ENCODE peak calls at places on chromosomes 7 and 10, in five cellular contexts. One of them, this sample, is unnamed.

GRCh38 chr7:129950191-129950940 is 2.4 kb downstream of the UBE2H start:
- DNase-seq in foreskin fibroblast: peak
- DNase-seq in GM12878: peak
- DNase-seq in BE2C: no peak
- DNase-seq in omental fat pad: no peak
- DNase-seq in this sample: no peak

GRCh38 chr7:127578036-127578684 is 7.2 kb downstream of the GCC1 start:
- DNase-seq in foreskin fibroblast: peak
- DNase-seq in GM12878: no peak
- DNase-seq in BE2C: peak
- DNase-seq in omental fat pad: no peak
- DNase-seq in this sample: no peak

GRCh38 chr10:46228076-46229071 is 58.4 kb upstream of the ANTXRL start:
- DNase-seq in foreskin fibroblast: peak
- DNase-seq in GM12878: no peak
- DNase-seq in BE2C: peak
- DNase-seq in omental fat pad: peak
- DNase-seq in this sample: peak

GRCh38 chr7:111561659-111561908 is 708 bp downstream of the IMMP2L start:
- DNase-seq in foreskin fibroblast: peak
- DNase-seq in GM12878: no peak
- DNase-seq in BE2C: no peak
- DNase-seq in omental fat pad: no peak
- DNase-seq in this sample: no peak

GRCh38 chr7:53397911-53398310 is 362.5 kb downstream of the POM121L12 start:
- DNase-seq in foreskin fibroblast: no peak
- DNase-seq in GM12878: no peak
- DNase-seq in BE2C: no peak
- DNase-seq in omental fat pad: no peak
- DNase-seq in this sample: no peak

GRCh38 chr10:122655524-122656307 is 43.9 kb downstream of the C10orf120 start:
- DNase-seq in foreskin fibroblast: no peak
- DNase-seq in GM12878: no peak
- DNase-seq in BE2C: no peak
- DNase-seq in omental fat pad: no peak
- DNase-seq in this sample: no peak

GRCh38 chr7:71442492-71443196 is 310.7 kb downstream of the GALNT17 start:
- DNase-seq in foreskin fibroblast: no peak
- DNase-seq in GM12878: no peak
- DNase-seq in BE2C: no peak
- DNase-seq in omental fat pad: no peak
- DNase-seq in this sample: no peak

GRCh38 chr10:63889756-63890155 is 368.6 kb downstream of the REEP3 start:
- DNase-seq in foreskin fibroblast: no peak
- DNase-seq in GM12878: no peak
- DNase-seq in BE2C: no peak
- DNase-seq in omental fat pad: no peak
- DNase-seq in this sample: no peak

GRCh38 chr10:47241946-47242900 is 57.8 kb upstream of the GDF10 start:
- DNase-seq in foreskin fibroblast: no peak
- DNase-seq in GM12878: no peak
- DNase-seq in BE2C: no peak
- DNase-seq in omental fat pad: no peak
- DNase-seq in this sample: no peak

GRCh38 chr7:70044525-70044924 is 446.2 kb downstream of the AUTS2 start:
- DNase-seq in foreskin fibroblast: no peak
- DNase-seq in GM12878: no peak
- DNase-seq in BE2C: no peak
- DNase-seq in omental fat pad: no peak
- DNase-seq in this sample: no peak

GRCh38 chr7:20152511-20152910 is 64.7 kb downstream of the MACC1 start:
- DNase-seq in foreskin fibroblast: peak
- DNase-seq in GM12878: no peak
- DNase-seq in BE2C: no peak
- DNase-seq in omental fat pad: no peak
- DNase-seq in this sample: no peak

GRCh38 chr7:11835260-11835659 is 3.3 kb upstream of the THSD7A start:
- DNase-seq in foreskin fibroblast: peak
- DNase-seq in GM12878: no peak
- DNase-seq in BE2C: no peak
- DNase-seq in omental fat pad: no peak
- DNase-seq in this sample: no peak

GRCh38 chr7:129553861-129554530 is 51.7 kb downstream of the SMKR1 start:
- DNase-seq in foreskin fibroblast: peak
- DNase-seq in GM12878: no peak
- DNase-seq in BE2C: peak
- DNase-seq in omental fat pad: no peak
- DNase-seq in this sample: no peak

GRCh38 chr7:113267885-113268284 is 149.5 kb upstream of the SMIM30 start:
- DNase-seq in foreskin fibroblast: no peak
- DNase-seq in GM12878: no peak
- DNase-seq in BE2C: no peak
- DNase-seq in omental fat pad: no peak
- DNase-seq in this sample: no peak

GRCh38 chr10:132817701-132818211 is 31.8 kb upstream of the NKX6-2 start:
- DNase-seq in foreskin fibroblast: no peak
- DNase-seq in GM12878: no peak
- DNase-seq in BE2C: no peak
- DNase-seq in omental fat pad: no peak
- DNase-seq in this sample: no peak

GRCh38 chr10:121655254-121656142 is 57.3 kb upstream of the FGFR2 start:
- DNase-seq in foreskin fibroblast: no peak
- DNase-seq in GM12878: no peak
- DNase-seq in BE2C: no peak
- DNase-seq in omental fat pad: no peak
- DNase-seq in this sample: no peak

GRCh38 chr7:45594780-45595535 is 20.8 kb downstream of the ADCY1 start:
- DNase-seq in foreskin fibroblast: no peak
- DNase-seq in GM12878: no peak
- DNase-seq in BE2C: no peak
- DNase-seq in omental fat pad: no peak
- DNase-seq in this sample: no peak

GRCh38 chr10:8041284-8042031 is 13.0 kb upstream of the GATA3 start:
- DNase-seq in foreskin fibroblast: no peak
- DNase-seq in GM12878: no peak
- DNase-seq in BE2C: no peak
- DNase-seq in omental fat pad: no peak
- DNase-seq in this sample: no peak

GRCh38 chr7:30703756-30704155 is 21.5 kb upstream of the CRHR2 start:
- DNase-seq in foreskin fibroblast: no peak
- DNase-seq in GM12878: no peak
- DNase-seq in BE2C: peak
- DNase-seq in omental fat pad: no peak
- DNase-seq in this sample: no peak

GRCh38 chr7:30699706-30700495 is 17.6 kb upstream of the CRHR2 start:
- DNase-seq in foreskin fibroblast: no peak
- DNase-seq in GM12878: no peak
- DNase-seq in BE2C: no peak
- DNase-seq in omental fat pad: no peak
- DNase-seq in this sample: no peak

GRCh38 chr7:30705008-30705407 is 22.8 kb upstream of the CRHR2 start:
- DNase-seq in foreskin fibroblast: no peak
- DNase-seq in GM12878: no peak
- DNase-seq in BE2C: no peak
- DNase-seq in omental fat pad: no peak
- DNase-seq in this sample: no peak

GRCh38 chr7:30700941-30701340 is 18.7 kb upstream of the CRHR2 start:
- DNase-seq in foreskin fibroblast: no peak
- DNase-seq in GM12878: no peak
- DNase-seq in BE2C: no peak
- DNase-seq in omental fat pad: no peak
- DNase-seq in this sample: no peak

DNA sequence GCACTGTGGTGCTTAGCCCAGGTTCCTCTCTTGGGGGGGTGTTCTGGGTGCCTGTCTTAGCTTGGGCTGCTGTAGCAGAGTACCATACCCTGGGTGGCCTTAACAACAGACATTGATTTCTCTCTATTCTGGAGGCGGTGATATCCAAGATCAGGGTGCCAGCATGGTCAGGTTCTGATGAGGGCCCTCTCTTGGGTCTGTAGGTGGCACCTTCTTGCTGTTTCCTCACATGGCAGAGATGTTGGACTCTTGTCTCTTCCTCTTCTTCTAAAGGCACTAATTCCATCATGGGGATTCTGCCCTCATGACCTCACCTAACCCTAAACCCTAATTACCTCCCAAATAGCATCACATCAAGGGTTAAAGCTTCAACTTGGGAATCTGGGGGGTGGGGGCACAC is 19.9 kb upstream of the CRHR2 start:
- DNase-seq in foreskin fibroblast: peak
- DNase-seq in GM12878: no peak
- DNase-seq in BE2C: no peak
- DNase-seq in omental fat pad: no peak
- DNase-seq in this sample: no peak
- TF ChIP-seq CTCF in foreskin fibroblast: no peak
- TF ChIP-seq CTCF in GM12878: peak
- TF ChIP-seq CTCF in BE2C: peak
- TF ChIP-seq CTCF in omental fat pad: no peak
- TF ChIP-seq CTCF in this sample: no peak

GRCh38 chr7:55173671-55174070 is 154.9 kb downstream of the EGFR start:
- DNase-seq in foreskin fibroblast: no peak
- DNase-seq in GM12878: no peak
- DNase-seq in BE2C: no peak
- DNase-seq in omental fat pad: no peak
- DNase-seq in this sample: no peak
- TF ChIP-seq CTCF in foreskin fibroblast: no peak
- TF ChIP-seq CTCF in GM12878: peak
- TF ChIP-seq CTCF in BE2C: peak
- TF ChIP-seq CTCF in omental fat pad: no peak
- TF ChIP-seq CTCF in this sample: no peak

GRCh38 chr7:37141742-37142141 is 306.9 kb downstream of the ELMO1 start:
- DNase-seq in foreskin fibroblast: no peak
- DNase-seq in GM12878: no peak
- DNase-seq in BE2C: no peak
- DNase-seq in omental fat pad: no peak
- DNase-seq in this sample: no peak
- TF ChIP-seq CTCF in foreskin fibroblast: no peak
- TF ChIP-seq CTCF in GM12878: no peak
- TF ChIP-seq CTCF in BE2C: no peak
- TF ChIP-seq CTCF in omental fat pad: no peak
- TF ChIP-seq CTCF in this sample: no peak

DNA sequence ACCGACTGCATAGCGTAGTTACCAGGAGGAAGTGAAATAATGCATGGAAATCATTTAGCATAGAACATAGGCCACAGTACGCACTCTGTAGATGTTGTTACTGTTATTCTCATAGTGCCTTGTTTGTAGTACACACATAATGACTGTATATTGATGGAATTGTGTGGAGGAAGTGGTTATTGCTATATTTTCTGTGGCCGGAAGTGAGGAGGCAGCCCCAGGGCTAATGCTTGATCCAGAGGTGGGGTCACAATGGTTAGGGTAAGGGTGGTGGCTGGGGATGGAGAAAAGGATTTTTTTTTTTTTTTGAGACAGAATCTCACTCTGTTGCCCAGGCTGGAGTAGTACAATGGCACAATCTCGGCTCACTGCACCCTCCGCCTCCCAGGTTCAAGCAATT is 4.5 kb upstream of the MGAM start:
- DNase-seq in foreskin fibroblast: no peak
- DNase-seq in GM12878: no peak
- DNase-seq in BE2C: no peak
- DNase-seq in omental fat pad: no peak
- DNase-seq in this sample: no peak
- TF ChIP-seq CTCF in foreskin fibroblast: no peak
- TF ChIP-seq CTCF in GM12878: no peak
- TF ChIP-seq CTCF in BE2C: no peak
- TF ChIP-seq CTCF in omental fat pad: no peak
- TF ChIP-seq CTCF in this sample: no peak

GRCh38 chr10:124705817-124706461 is 38.2 kb downstream of the FAM53B start:
- DNase-seq in foreskin fibroblast: no peak
- DNase-seq in GM12878: no peak
- DNase-seq in BE2C: no peak
- DNase-seq in omental fat pad: no peak
- DNase-seq in this sample: no peak
- TF ChIP-seq CTCF in foreskin fibroblast: no peak
- TF ChIP-seq CTCF in GM12878: no peak
- TF ChIP-seq CTCF in BE2C: no peak
- TF ChIP-seq CTCF in omental fat pad: no peak
- TF ChIP-seq CTCF in this sample: no peak

GRCh38 chr10:103154464-103155299 is 38.4 kb downstream of the NT5C2 start:
- DNase-seq in foreskin fibroblast: peak
- DNase-seq in GM12878: no peak
- DNase-seq in BE2C: no peak
- DNase-seq in omental fat pad: no peak
- DNase-seq in this sample: no peak
- TF ChIP-seq CTCF in foreskin fibroblast: no peak
- TF ChIP-seq CTCF in GM12878: no peak
- TF ChIP-seq CTCF in BE2C: no peak
- TF ChIP-seq CTCF in omental fat pad: no peak
- TF ChIP-seq CTCF in this sample: no peak

GRCh38 chr7:6443372-6443941 is 4.3 kb downstream of the DAGLB start:
- DNase-seq in foreskin fibroblast: peak
- DNase-seq in GM12878: no peak
- DNase-seq in BE2C: no peak
- DNase-seq in omental fat pad: no peak
- DNase-seq in this sample: peak
- TF ChIP-seq CTCF in foreskin fibroblast: no peak
- TF ChIP-seq CTCF in GM12878: no peak
- TF ChIP-seq CTCF in BE2C: no peak
- TF ChIP-seq CTCF in omental fat pad: no peak
- TF ChIP-seq CTCF in this sample: no peak

DNA sequence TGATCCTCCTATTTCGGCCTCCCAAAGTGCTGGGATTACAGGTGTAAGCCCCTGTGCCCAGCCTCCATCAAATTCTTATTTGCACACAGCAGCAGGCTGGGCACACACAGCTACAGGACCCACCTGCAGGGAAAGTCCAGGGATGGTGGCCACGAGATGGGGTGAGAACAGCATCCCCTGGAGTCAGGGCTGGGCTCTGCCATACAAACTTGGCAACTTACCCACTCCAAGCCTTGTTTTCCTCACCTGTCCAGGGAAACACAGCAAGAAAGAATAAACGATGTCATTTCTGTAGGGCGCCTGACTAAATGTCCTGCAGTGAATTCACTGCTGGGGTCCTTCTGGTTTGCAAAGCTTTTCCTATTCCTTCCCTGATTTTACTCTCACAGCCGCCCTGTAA is 5.5 kb downstream of the MYH16 start:
- DNase-seq in foreskin fibroblast: no peak
- DNase-seq in GM12878: no peak
- DNase-seq in BE2C: no peak
- DNase-seq in omental fat pad: no peak
- DNase-seq in this sample: no peak
- TF ChIP-seq CTCF in foreskin fibroblast: no peak
- TF ChIP-seq CTCF in GM12878: no peak
- TF ChIP-seq CTCF in BE2C: no peak
- TF ChIP-seq CTCF in omental fat pad: no peak
- TF ChIP-seq CTCF in this sample: no peak

This sample was measured in BJ.